ENCODE peak calls at places on chromosomes 5 and 9, in five cellular contexts. C, T, G, X and E are unnamed samples.

GRCh38 chr5:141003026-141003425 is 36.8 kb downstream of the PCDHAC2 start:
- DNase-seq in C (no peak), T (no peak), G (peak), X (no peak), E (peak)

GRCh38 chr5:35884125-35884788 is 27.6 kb downstream of the IL7R start:
- DNase-seq in C (peak), T (peak), G (peak), X (no peak), E (no peak)

GRCh38 chr5:139272471-139273321 is 20.8 kb upstream of the MATR3 start:
- DNase-seq in C (peak), T (peak), G (no peak), X (no peak), E (no peak)

GRCh38 chr5:9776525-9776924 is 146.4 kb upstream of the TAS2R1 start:
- DNase-seq in C (peak), T (no peak), G (peak), X (no peak), E (no peak)

GRCh38 chr5:72355706-72356299 is 35.6 kb downstream of the PTCD2 start:
- DNase-seq in C (peak), T (no peak), G (peak), X (no peak), E (peak)

GRCh38 chr5:31231171-31231570 is 37.7 kb downstream of the CDH6 start:
- DNase-seq in C (peak), T (no peak), G (no peak), X (no peak), E (no peak)

GRCh38 chr5:150604010-150604409 is 36.5 kb upstream of the SYNPO start:
- DNase-seq in C (no peak), T (no peak), G (no peak), X (no peak), E (no peak)

GRCh38 chr9:8780386-8780785 is 980.8 kb upstream of the DMAC1 start:
- DNase-seq in C (no peak), T (no peak), G (no peak), X (no peak), E (no peak)

GRCh38 chr5:171849585-171850353 is 64.2 kb downstream of the SMIM23 start:
- DNase-seq in C (no peak), T (no peak), G (no peak), X (no peak), E (no peak)
- TF ChIP-seq EZH2phosphoT487 in C (no peak), T (no peak), G (no peak), X (no peak), E (no peak)

DNA sequence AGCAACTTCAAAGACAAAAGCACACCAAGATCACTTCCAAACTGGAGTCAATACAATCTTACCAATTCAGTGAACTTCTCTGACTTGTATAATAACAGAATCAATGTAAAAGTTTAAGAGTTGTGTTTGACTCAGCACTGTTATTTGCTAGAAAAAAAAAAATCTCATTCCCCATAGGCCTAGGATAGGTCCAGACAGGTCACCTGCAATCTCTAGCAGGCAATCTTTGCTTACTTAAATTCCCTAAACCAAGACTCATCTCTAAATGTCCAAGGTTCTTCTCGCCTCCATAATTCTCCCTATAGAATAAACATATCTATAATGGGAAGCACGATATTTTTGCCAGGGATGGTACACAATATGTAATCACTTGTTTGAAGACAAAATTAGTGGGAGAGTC is 2.5 kb downstream of the FAM169A start:
- DNase-seq in C (no peak), T (no peak), G (no peak), X (no peak), E (no peak)
- H3K9ac ChIP-seq in C (no peak), T (no peak), G (no peak), X (no peak), E (no peak)

DNA sequence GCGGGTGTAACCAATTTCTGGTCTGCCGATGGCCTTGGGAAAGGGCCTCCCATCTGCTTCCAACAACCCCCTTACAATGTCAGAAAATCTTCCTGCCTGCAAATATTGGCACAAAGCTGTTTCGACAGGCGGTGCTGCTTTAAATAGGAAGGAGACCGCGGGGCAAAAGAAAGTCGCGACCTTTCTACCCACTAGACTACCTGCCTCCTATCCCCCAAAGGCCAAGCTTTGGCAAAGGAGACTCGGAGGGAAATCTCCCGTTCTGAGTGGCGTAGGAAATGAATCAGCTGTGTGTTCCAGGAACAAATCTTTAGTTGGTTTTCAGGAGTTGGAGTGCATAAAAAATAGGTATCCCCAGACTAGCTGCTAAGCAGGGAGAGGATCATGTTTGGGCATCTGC is 36.8 kb upstream of the NFIB start:
- DNase-seq in C (no peak), T (no peak), G (no peak), X (no peak), E (no peak)
- TF ChIP-seq EZH2 in C (no peak), T (no peak), G (no peak), X (no peak), E (peak)

GRCh38 chr9:83238871-83239624 is 176.1 kb upstream of the RASEF start:
- DNase-seq in C (no peak), T (no peak), G (no peak), X (no peak), E (no peak)
- TF ChIP-seq EZH2phosphoT487 in C (no peak), T (no peak), G (no peak), X (no peak), E (no peak)

GRCh38 chr9:73640971-73641370 is 489.3 kb downstream of the ANXA1 start:
- DNase-seq in C (no peak), T (peak), G (no peak), X (no peak), E (no peak)
- H3K9ac ChIP-seq in C (no peak), T (no peak), G (no peak), X (no peak), E (no peak)

GRCh38 chr9:136197930-136198604 is 6.9 kb downstream of the LHX3 start:
- DNase-seq in C (no peak), T (no peak), G (no peak), X (no peak), E (no peak)
- TF ChIP-seq EZH2 in C (peak), T (no peak), G (no peak), X (no peak), E (no peak)

GRCh38 chr9:121499177-121499426 is 542 bp downstream of the GGTA1 start:
- DNase-seq in C (no peak), T (no peak), G (no peak), X (no peak), E (no peak)

GRCh38 chr9:121500165-121500478 is 478 bp upstream of the GGTA1 start:
- DNase-seq in C (no peak), T (no peak), G (no peak), X (no peak), E (peak)

GRCh38 chr9:121498150-121498486 is 1.5 kb downstream of the GGTA1 start:
- DNase-seq in C (peak), T (peak), G (peak), X (peak), E (peak)

GRCh38 chr9:121499427-121500164 is at the start of gene GGTA1:
- DNase-seq in C (peak), T (peak), G (peak), X (no peak), E (peak)

DNA sequence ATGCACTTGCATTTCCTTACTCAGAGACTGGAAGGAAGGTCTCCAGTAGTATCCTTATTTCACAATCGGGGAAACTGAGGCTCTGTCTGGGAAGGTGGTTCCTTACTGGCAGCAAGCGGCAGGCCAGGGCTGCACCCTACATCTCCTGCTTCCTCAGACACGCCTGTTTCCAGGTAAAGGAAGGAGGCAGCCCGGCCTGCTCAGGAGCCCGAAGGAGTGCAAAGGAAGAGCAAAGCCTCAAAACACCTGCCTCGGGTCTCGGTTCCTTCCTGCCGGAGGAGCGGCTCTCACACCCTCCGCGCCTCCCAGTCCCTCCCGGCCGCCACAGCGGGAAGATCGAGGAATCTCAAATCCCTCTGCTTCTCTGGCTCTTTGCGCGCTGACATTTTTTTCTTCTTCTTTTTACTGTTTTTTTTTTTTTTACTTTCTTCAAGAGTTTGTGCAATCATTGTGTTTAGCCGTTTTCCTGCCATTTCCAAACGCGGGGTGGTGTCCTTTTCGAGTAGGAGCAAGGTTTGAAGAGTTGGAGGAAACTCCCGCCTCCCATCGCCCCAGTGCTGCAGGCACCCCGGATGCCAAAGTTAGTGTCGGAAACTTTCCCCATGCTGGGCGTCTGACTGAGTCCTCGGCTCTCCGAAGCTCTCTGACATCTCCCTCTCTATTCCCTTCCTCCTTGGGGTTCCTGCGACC is 1.0 kb downstream of the GGTA1 start:
- DNase-seq in C (peak), T (no peak), G (peak), X (no peak), E (peak)
- TF ChIP-seq EZH2phosphoT487 in C (no peak), T (no peak), G (no peak), X (no peak), E (peak)